ENCODE peak calls at places on chromosomes 7 and 10, in six cellular contexts. L, R, T, W, H and Y are unnamed samples.

GRCh38 chr7:131941291-131941690 is 384.9 kb upstream of the PODXL start:
- DNase-seq in L (no peak), R (no peak), T (no peak), W (no peak), H (no peak), Y (no peak)

GRCh38 chr7:6691103-6691502 is 15.6 kb downstream of the ZNF12 start:
- DNase-seq in L (peak; percentile 29), R (no peak), T (no peak), W (no peak), H (no peak), Y (no peak)

GRCh38 chr7:32890553-32891045 is 961 bp downstream of the KBTBD2 start:
- DNase-seq in L (peak; percentile 55), R (no peak), T (no peak), W (peak; percentile 71), H (peak; percentile 90), Y (no peak)

GRCh38 chr7:76293407-76293901 is 9.0 kb upstream of the HSPB1 start:
- DNase-seq in L (no peak), R (no peak), T (no peak), W (no peak), H (no peak), Y (no peak)

GRCh38 chr7:134327896-134328295 is 11.2 kb upstream of the SLC35B4 start:
- DNase-seq in L (peak; percentile 87), R (peak; percentile 81), T (peak; percentile 53), W (peak; percentile 56), H (peak; percentile 34), Y (peak; percentile 79)

GRCh38 chr10:132941640-132942051 is 724 bp downstream of the CFAP46 start:
- DNase-seq in L (no peak), R (no peak), T (no peak), W (no peak), H (no peak), Y (no peak)

GRCh38 chr10:61842755-61843497 is 58.6 kb upstream of the ARID5B start:
- DNase-seq in L (peak; percentile 45), R (no peak), T (no peak), W (peak; percentile 77), H (peak; percentile 62), Y (no peak)

GRCh38 chr7:137996386-137996851 is 5.5 kb downstream of the CREB3L2 start:
- DNase-seq in L (no peak), R (no peak), T (no peak), W (peak; percentile 68), H (peak; percentile 55), Y (no peak)

GRCh38 chr10:4306871-4307270 is 519.1 kb upstream of the AKR1E2 start:
- DNase-seq in L (no peak), R (no peak), T (no peak), W (no peak), H (no peak), Y (no peak)

GRCh38 chr7:37360469-37360868 is 88.2 kb downstream of the ELMO1 start:
- DNase-seq in L (no peak), R (no peak), T (no peak), W (no peak), H (no peak), Y (no peak)

GRCh38 chr7:44622342-44623151 is 16.1 kb downstream of the OGDH start:
- DNase-seq in L (no peak), R (no peak), T (no peak), W (peak; percentile 59), H (peak; percentile 77), Y (no peak)

GRCh38 chr7:34849163-34849960 is 187.9 kb downstream of the DPY19L1 start:
- DNase-seq in L (no peak), R (no peak), T (no peak), W (no peak), H (no peak), Y (no peak)

GRCh38 chr10:28503114-28503513 is 29.8 kb upstream of the WAC start:
- DNase-seq in L (no peak), R (no peak), T (no peak), W (no peak), H (no peak), Y (no peak)

GRCh38 chr10:103911021-103911459 is 6.9 kb downstream of the STN1 start:
- DNase-seq in L (no peak), R (no peak), T (no peak), W (no peak), H (no peak), Y (no peak)

GRCh38 chr7:85833071-85833470 is 646.2 kb upstream of the SEMA3D start:
- DNase-seq in L (no peak), R (no peak), T (no peak), W (peak; percentile 11), H (no peak), Y (no peak)

GRCh38 chr7:151383638-151384351 is 26.0 kb downstream of the WDR86 start:
- DNase-seq in L (no peak), R (no peak), T (no peak), W (no peak), H (no peak), Y (peak; percentile 23)

GRCh38 chr7:42226354-42226941 is 10.6 kb downstream of the GLI3 start:
- DNase-seq in L (peak; percentile 40), R (no peak), T (no peak), W (no peak), H (no peak), Y (no peak)

GRCh38 chr10:74039561-74040145 is 41.7 kb downstream of the VCL start:
- DNase-seq in L (no peak), R (no peak), T (no peak), W (peak; percentile 61), H (peak; percentile 80), Y (no peak)

GRCh38 chr10:110426294-110427153 is 71.2 kb upstream of the DUSP5 start:
- DNase-seq in L (peak; percentile 63), R (no peak), T (no peak), W (peak; percentile 91), H (no peak), Y (no peak)

GRCh38 chr10:89471110-89471814 is 56.9 kb downstream of the IFIT5 start:
- DNase-seq in L (no peak), R (no peak), T (no peak), W (peak; percentile 54), H (no peak), Y (no peak)

GRCh38 chr10:73785721-73786511 is 510 bp downstream of the ZSWIM8 start:
- DNase-seq in L (peak; percentile 79), R (peak; percentile 57), T (no peak), W (peak; percentile 65), H (peak; percentile 85), Y (peak; percentile 59)

GRCh38 chr7:40604601-40605438 is 470.0 kb downstream of the SUGCT start:
- DNase-seq in L (peak; percentile 74), R (peak; percentile 76), T (peak; percentile 54), W (peak; percentile 52), H (peak; percentile 62), Y (peak; percentile 75)

GRCh38 chr10:14648936-14649335 is 125.8 kb downstream of the FAM107B start:
- DNase-seq in L (no peak), R (no peak), T (no peak), W (no peak), H (no peak), Y (no peak)

GRCh38 chr7:113828581-113828980 is 90.2 kb downstream of the PPP1R3A start:
- DNase-seq in L (no peak), R (no peak), T (no peak), W (no peak), H (no peak), Y (no peak)

GRCh38 chr7:112603673-112604072 is 122.9 kb downstream of the LSMEM1 start:
- DNase-seq in L (no peak), R (no peak), T (no peak), W (no peak), H (no peak), Y (no peak)

GRCh38 chr7:19972872-19973271 is 199.5 kb upstream of the TMEM196 start:
- DNase-seq in L (no peak), R (no peak), T (no peak), W (no peak), H (no peak), Y (no peak)
- H2BK15ac ChIP-seq in L (no peak overlapping the region), R (no peak overlapping the region), T (no peak overlapping the region), W (no peak overlapping the region), H (no peak overlapping the region), Y (no peak overlapping the region)

DNA sequence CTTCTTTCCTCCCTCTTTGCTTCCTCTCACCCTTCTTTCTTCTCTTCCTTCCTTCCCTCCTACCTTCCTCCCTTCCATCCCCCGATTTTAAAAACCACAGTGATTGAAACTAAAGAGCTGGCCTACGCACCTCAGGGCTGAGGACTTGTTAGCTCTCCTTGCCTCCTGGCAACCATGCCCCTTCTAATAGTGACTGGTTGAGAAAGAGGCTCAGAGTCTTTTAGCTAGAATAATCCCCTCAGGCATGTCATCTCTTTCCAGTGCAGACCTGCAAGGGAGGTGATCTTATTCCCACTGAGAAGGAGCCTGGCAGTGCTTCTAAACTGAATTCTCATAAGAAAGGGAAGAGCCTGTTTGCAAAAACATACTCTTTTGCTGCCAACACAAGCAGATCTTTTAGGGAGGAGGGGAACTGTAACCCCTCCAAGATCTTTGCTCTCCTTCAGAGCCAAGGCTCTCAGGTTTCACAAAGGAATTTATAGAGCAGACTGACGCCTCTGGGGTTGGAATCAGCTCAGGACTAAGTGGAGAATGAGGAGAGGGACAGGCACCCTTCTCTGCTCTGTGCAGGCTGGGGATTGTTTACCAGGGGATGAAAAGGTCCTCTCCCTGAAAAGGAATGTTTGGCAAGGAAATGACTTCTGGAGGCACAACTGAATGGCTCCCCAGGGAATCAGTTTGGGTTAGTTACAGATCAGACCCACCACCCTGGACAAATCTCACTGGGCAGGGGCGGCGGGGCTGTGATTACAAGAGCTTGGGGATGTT is 9.4 kb upstream of the ANKRD1 start:
- DNase-seq in L (peak; percentile 95), R (no peak), T (peak; percentile 27), W (peak; percentile 75), H (peak; percentile 69), Y (peak; percentile 58)
- H2AK5ac ChIP-seq in L (no peak overlapping the region), R (no peak overlapping the region), T (no peak overlapping the region), W (peak overlapping the region; percentile 84), H (peak overlapping the region; percentile 13), Y (no peak overlapping the region)

DNA sequence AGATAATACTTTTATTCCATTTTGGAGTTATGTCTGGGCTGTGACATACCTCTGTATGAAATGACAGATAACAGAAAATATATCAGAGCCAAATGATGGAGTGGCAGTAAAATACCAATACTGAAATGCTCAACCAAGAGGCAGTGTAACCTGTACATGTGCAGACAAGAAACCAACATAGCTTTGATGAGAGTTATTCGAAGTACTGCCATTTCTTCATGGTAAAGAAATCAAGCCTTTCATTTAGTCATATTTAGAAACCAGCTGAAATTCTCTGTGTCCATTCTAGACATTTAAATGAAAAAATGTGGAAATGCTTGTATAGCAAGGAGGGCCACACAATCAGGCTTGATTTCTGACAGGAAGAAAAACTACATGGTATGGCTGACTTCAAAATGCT is 127.1 kb upstream of the PTPRZ1 start:
- DNase-seq in L (no peak), R (no peak), T (no peak), W (no peak), H (no peak), Y (no peak)
- H2BK15ac ChIP-seq in L (no peak overlapping the region), R (no peak overlapping the region), T (no peak overlapping the region), W (no peak overlapping the region), H (no peak overlapping the region), Y (no peak overlapping the region)

GRCh38 chr10:63520463-63521388 is 475 bp upstream of the REEP3 start:
- DNase-seq in L (peak; percentile 89), R (peak; percentile 74), T (peak; percentile 57), W (peak; percentile 28), H (peak; percentile 72), Y (peak; percentile 70)

GRCh38 chr10:63522129-63522687 is 1.0 kb downstream of the REEP3 start:
- DNase-seq in L (no peak), R (peak; percentile 76), T (no peak), W (peak; percentile 47), H (peak; percentile 65), Y (no peak)

GRCh38 chr10:63523015-63523414 is 1.8 kb downstream of the REEP3 start:
- DNase-seq in L (no peak), R (no peak), T (no peak), W (no peak), H (no peak), Y (no peak)

GRCh38 chr10:63518690-63519288 is 2.4 kb upstream of the REEP3 start:
- DNase-seq in L (no peak), R (no peak), T (no peak), W (no peak), H (no peak), Y (no peak)

GRCh38 chr10:63521389-63522128 is at the start of gene REEP3:
- DNase-seq in L (peak; percentile 90), R (peak; percentile 85), T (peak; percentile 79), W (peak; percentile 75), H (peak; percentile 80), Y (peak; percentile 80)
- H2AK5ac ChIP-seq in L (no peak within 1 kb of the TSS), R (no peak within 1 kb of the TSS), T (peak within 1 kb of the TSS; percentile 83), W (peak within 1 kb of the TSS; percentile 90), H (no peak within 1 kb of the TSS), Y (no peak within 1 kb of the TSS)